ENCODE peak calls at places on chromosomes 13 and 19, in seven cellular contexts. X is tibial nerve, E is tibial artery, Y is testis, D is ascending aorta, O is fibroblast of lung, L is uterus. V is an unnamed sample.

GRCh38 chr19:17346109-17346671 is 8.8 kb downstream of the GTPBP3 start:
- DNase-seq in E (peak; percentile 76), D (no peak), X (peak; percentile 80), O (peak; percentile 54), L (peak; percentile 74), Y (peak; percentile 86), V (peak; percentile 59)

GRCh38 chr13:95494082-95494681 is 58.3 kb upstream of the CLDN10 start:
- DNase-seq in D (no peak), L (no peak), Y (no peak), O (peak; percentile 76), E (no peak), X (peak; percentile 39), V (no peak)

GRCh38 chr13:106156468-106156867 is 379.0 kb downstream of the EFNB2 start:
- DNase-seq in L (peak; percentile 19), Y (no peak), X (no peak), E (no peak), O (peak; percentile 97), D (no peak), V (no peak)

GRCh38 chr19:10826236-10826635 is 9.8 kb downstream of the TMED1 start:
- DNase-seq in L (no peak), X (no peak), D (no peak), E (no peak), O (no peak), Y (no peak), V (no peak)

GRCh38 chr13:64130600-64130999 is 2715.0 kb upstream of the PCDH20 start:
- DNase-seq in Y (no peak), D (no peak), L (no peak), O (no peak), X (no peak), E (no peak), V (no peak)

GRCh38 chr19:7200739-7201138 is 93.5 kb downstream of the INSR start:
- DNase-seq in Y (no peak), X (no peak), D (no peak), L (no peak), E (no peak), O (no peak), V (no peak)

GRCh38 chr19:40420766-40421467 is 4.9 kb downstream of the SERTAD1 start:
- DNase-seq in O (peak; percentile 92), X (peak; percentile 89), E (peak; percentile 98), L (peak; percentile 94), D (peak; percentile 75), Y (peak; percentile 94), V (peak; percentile 93)

GRCh38 chr13:101258071-101258470 is 158.2 kb downstream of the NALCN start:
- DNase-seq in Y (no peak), E (no peak), L (no peak), D (no peak), X (no peak), O (peak; percentile 70), V (no peak)

GRCh38 chr13:48571121-48571901 is 38.4 kb upstream of the RCBTB2 start:
- DNase-seq in X (peak; percentile 57), Y (peak; percentile 63), L (no peak), D (no peak), E (no peak), O (peak; percentile 79), V (peak; percentile 49)

GRCh38 chr13:20185657-20186056 is 7.1 kb downstream of the GJB2 start:
- DNase-seq in X (no peak), Y (no peak), E (no peak), D (no peak), L (no peak), O (no peak), V (no peak)

GRCh38 chr13:37383066-37383465 is 215.5 kb downstream of the POSTN start:
- DNase-seq in D (no peak), E (no peak), O (no peak), Y (no peak), X (no peak), L (no peak), V (no peak)

GRCh38 chr19:18476507-18477041 is 38.6 kb upstream of the ISYNA1 start:
- DNase-seq in L (no peak), X (no peak), E (no peak), Y (no peak), D (no peak), O (no peak), V (no peak)
- H3K4me1 ChIP-seq in L (no peaks in the 10 kb centered on the region), X (peaks cover 81% of the 10 kb centered on the region), E (no peaks in the 10 kb centered on the region), Y (peaks cover 36% of the 10 kb centered on the region), D (peaks cover 18% of the 10 kb centered on the region), O (peaks cover 17% of the 10 kb centered on the region), V (peaks cover 89% of the 10 kb centered on the region)

DNA sequence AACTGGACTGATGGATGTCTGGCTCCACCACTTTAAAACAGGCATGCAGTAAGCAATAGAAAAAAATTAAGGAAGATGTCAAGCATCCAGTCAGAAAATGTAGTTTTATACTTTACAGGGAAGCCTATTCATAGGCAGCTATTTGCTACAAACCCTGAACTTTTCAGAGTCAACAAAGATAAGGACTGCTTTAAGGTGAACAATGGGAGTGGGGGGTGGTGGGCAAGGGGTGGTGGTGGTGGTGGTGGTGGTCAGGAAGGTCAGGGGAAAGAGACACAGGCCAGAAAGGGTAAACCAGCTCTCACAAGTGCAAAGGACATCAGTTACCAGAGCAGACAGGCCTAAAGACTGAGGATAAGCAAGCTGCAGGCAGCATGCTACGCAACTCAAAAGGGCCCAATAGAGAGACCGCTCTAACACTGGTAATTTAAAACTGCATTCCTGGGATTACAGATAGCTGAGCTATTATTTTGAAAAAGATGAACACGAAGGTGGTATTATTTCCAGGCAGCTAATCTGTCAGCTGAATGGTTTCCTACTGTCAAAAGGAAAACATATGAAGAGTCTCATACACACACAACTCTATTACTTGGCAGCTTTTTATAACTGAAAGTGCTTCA is 14.8 kb downstream of the BRD4 start:
- DNase-seq in D (no peak), Y (no peak), O (peak; percentile 63), E (no peak), L (no peak), X (no peak), V (no peak)
- H3K4me1 ChIP-seq in D (peaks cover 17% of the 10 kb centered on the region), Y (peaks cover 81% of the 10 kb centered on the region), O (peaks cover 45% of the 10 kb centered on the region), E (no peaks in the 10 kb centered on the region), L (peaks cover 27% of the 10 kb centered on the region), X (peaks cover 96% of the 10 kb centered on the region), V (peaks cover 96% of the 10 kb centered on the region)

DNA sequence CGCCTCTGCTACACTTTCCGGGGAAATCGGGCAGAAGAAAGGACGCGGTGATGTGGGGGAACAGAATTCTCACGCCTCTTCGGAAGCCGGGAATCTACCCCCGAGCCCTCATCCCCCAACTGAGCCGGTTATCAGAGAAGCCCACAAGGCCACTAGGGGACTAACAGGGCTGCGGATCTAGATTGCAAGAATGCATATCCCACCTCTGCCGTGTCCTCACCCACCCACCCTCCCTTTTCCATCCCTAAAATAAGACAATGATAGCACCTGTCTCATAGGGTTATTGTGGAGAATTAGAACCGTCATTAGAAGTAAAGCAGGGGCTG is 1.1 kb downstream of the IGFLR1 start:
- DNase-seq in Y (no peak), D (no peak), O (no peak), L (no peak), E (no peak), X (no peak), V (no peak)
- H3K4me1 ChIP-seq in Y (peaks cover 10% of the 10 kb centered on the region), D (peaks cover 10% of the 10 kb centered on the region), O (peaks cover 12% of the 10 kb centered on the region), L (peaks cover 2% of the 10 kb centered on the region), E (no peaks in the 10 kb centered on the region), X (peaks cover 38% of the 10 kb centered on the region), V (peaks cover 23% of the 10 kb centered on the region)

GRCh38 chr19:38837656-38838121 is 6.1 kb upstream of the ECH1 start:
- DNase-seq in Y (no peak), D (no peak), L (no peak), X (no peak), E (no peak), O (no peak), V (no peak)

GRCh38 chr19:38838208-38838985 is 6.8 kb upstream of the ECH1 start:
- DNase-seq in O (no peak), X (no peak), D (no peak), L (no peak), Y (no peak), E (no peak), V (peak; percentile 82)

GRCh38 chr19:38839816-38840582 is 8.4 kb upstream of the ECH1 start:
- DNase-seq in X (no peak), E (no peak), O (no peak), L (no peak), Y (no peak), D (no peak), V (peak; percentile 50)

GRCh38 chr19:38840583-38840968 is 9.0 kb upstream of the ECH1 start:
- DNase-seq in E (no peak), L (no peak), D (no peak), O (no peak), Y (no peak), X (no peak), V (no peak)

DNA sequence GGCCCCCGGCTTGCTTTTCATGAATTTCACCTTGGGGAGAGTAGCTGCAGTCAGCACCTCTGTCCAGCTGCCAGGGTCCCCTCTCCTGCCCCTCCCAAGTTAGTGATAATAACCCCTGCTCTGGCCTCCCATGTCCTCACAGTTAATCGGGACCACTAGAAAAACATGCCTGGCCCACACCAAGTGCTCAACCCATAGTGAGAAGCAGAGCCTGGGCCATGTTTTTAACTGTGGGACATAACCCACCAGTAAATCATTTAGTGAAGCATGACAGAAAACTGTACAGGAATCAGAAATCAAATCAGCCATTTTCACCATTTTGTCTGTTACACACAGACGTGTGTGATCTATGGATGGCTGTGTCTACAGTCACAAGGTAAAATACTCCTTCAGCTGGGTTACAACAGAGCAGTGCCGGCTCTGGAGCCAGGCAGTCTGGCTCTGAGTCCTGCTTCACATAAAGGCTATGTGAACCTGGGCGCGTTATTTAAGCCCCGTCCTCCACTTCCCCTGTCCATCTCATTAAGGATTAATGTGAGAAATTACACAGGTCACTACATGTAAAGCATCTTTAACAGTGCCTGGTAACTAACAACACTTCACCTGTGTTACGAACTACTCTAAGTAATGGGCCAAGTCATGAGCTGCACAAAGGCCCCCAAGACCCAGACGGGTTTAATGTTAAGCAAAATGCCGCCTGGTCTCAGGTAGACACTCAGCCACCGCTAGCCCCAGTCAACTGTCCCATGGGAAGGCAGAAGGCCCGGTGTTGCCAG is 7.6 kb upstream of the ECH1 start:
- DNase-seq in Y (no peak), X (no peak), O (no peak), E (no peak), D (no peak), L (no peak), V (peak; percentile 67)
- H3K4me1 ChIP-seq in Y (peaks cover 3% of the 10 kb centered on the region), X (peaks cover 21% of the 10 kb centered on the region), O (peaks cover 11% of the 10 kb centered on the region), E (no peaks in the 10 kb centered on the region), D (peaks cover 3% of the 10 kb centered on the region), L (no peaks in the 10 kb centered on the region), V (peaks cover 70% of the 10 kb centered on the region)

DNA sequence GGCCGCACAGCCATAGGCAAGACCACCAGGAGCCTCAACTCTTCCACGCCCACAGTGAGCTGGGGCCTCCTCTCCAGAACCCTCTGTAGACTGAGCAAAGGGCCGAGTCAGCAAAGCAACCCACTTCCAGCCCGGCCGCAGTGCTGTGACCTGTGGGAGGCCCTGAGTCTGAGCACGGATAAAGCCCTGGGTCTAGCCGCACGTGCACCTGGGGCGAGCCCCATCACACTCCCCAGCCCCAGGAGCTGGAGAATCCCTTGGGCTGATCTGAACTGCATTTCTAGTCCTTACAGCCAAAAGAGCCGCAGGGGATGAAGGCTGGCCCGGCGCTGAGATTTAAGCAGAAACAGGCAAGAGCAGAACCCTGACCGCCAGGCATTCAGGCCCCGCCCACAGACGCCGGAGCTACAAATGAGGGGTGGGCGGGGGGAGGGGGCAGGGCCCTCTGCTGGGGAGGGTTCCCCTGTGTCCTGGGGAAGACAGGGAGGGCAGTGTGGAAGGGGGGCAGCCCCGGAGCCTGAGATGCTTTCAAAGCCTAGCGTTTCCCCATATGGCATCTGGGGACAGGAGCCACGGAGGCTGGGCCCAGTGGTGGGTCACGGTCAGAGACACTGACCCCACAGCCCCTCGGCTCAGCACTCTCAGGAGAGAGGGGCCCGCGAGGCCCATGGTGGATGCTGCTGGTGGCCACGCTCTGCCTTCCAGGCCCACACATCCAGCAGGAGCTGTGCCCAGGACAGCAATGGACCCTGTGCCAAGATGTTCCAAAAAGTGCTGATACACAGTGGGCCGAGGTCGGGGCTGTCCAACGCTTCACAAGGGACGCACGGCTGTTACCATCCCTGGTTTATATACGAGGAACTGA is 4.9 kb downstream of the TMEM259 start:
- DNase-seq in L (no peak), X (no peak), O (no peak), Y (no peak), D (no peak), E (no peak), V (no peak)
- H3K4me1 ChIP-seq in L (peaks cover 6% of the 10 kb centered on the region), X (peaks cover 70% of the 10 kb centered on the region), O (peaks cover 20% of the 10 kb centered on the region), Y (peaks cover 50% of the 10 kb centered on the region), D (peaks cover 30% of the 10 kb centered on the region), E (peaks cover 12% of the 10 kb centered on the region), V (peaks cover 58% of the 10 kb centered on the region)